ENCODE peak calls at places on chromosome 4, in six cellular contexts. W, F, T, Q, H and I are unnamed samples.
A peak's percentile ranks its signal among the peaks of the same experiment; 100 is the strongest.

GRCh38 chr4:142984871-142985585 is 138.9 kb upstream of the INPP4B start:
- DNase-seq in H (no peak), Q (peak; percentile 16), T (no peak), F (no peak), W (peak; percentile 31), I (peak; percentile 53)

GRCh38 chr4:158777423-158777822 is 8.6 kb downstream of the FNIP2 start:
- DNase-seq in T (no peak), W (no peak), Q (no peak), H (no peak), F (no peak), I (no peak)

GRCh38 chr4:6339818-6340445 is 70.3 kb downstream of the WFS1 start:
- DNase-seq in H (no peak), W (no peak), F (no peak), T (no peak), Q (no peak), I (no peak)

GRCh38 chr4:184722798-184723197 is 11.1 kb downstream of the CENPU start:
- DNase-seq in T (no peak), W (no peak), Q (no peak), H (no peak), F (no peak), I (no peak)

GRCh38 chr4:878796-879729 is 53.1 kb downstream of the GAK start:
- DNase-seq in H (no peak), Q (no peak), W (no peak), F (peak; percentile 8), T (no peak), I (no peak)

GRCh38 chr4:791866-792630 is 33.9 kb downstream of the CPLX1 start:
- DNase-seq in W (no peak), H (no peak), T (no peak), Q (no peak), F (peak; percentile 21), I (peak; percentile 37)

GRCh38 chr4:90121961-90122748 is 5.0 kb upstream of the CCSER1 start:
- DNase-seq in F (no peak), T (no peak), H (no peak), Q (peak; percentile 82), W (no peak), I (no peak)

GRCh38 chr4:100147198-100147597 is 43.1 kb downstream of the DDIT4L start:
- DNase-seq in F (no peak), W (no peak), T (no peak), H (no peak), Q (no peak), I (no peak)

GRCh38 chr4:123564758-123565346 is 168.3 kb downstream of the SPRY1 start:
- DNase-seq in F (peak; percentile 20), H (peak; percentile 54), W (peak; percentile 81), T (peak; percentile 34), Q (peak; percentile 72), I (peak; percentile 42)

GRCh38 chr4:102687982-102688433 is 72.8 kb downstream of the MANBA start:
- DNase-seq in F (no peak), T (no peak), Q (no peak), H (no peak), W (peak; percentile 31), I (no peak)

GRCh38 chr4:38154681-38155588 is 194.7 kb downstream of the PTTG2 start:
- DNase-seq in Q (peak; percentile 54), T (peak; percentile 45), H (peak; percentile 58), W (no peak), F (no peak), I (no peak)

GRCh38 chr4:169963998-169964397 is 62.2 kb downstream of the MFAP3L start:
- DNase-seq in H (no peak), W (no peak), Q (no peak), F (no peak), T (no peak), I (peak; percentile 37)

GRCh38 chr4:30536231-30536630 is 183.9 kb upstream of the PCDH7 start:
- DNase-seq in F (no peak), H (no peak), T (no peak), W (peak; percentile 74), Q (no peak), I (no peak)

GRCh38 chr4:108047199-108047598 is 57.5 kb downstream of the HADH start:
- DNase-seq in F (no peak), Q (no peak), W (no peak), H (no peak), T (no peak), I (no peak)

GRCh38 chr4:182294436-182294835 is 51.2 kb downstream of the TENM3 start:
- DNase-seq in Q (no peak), W (no peak), T (no peak), H (no peak), F (no peak), I (peak; percentile 15)

GRCh38 chr4:41573458-41574129 is 35.6 kb downstream of the LIMCH1 start:
- DNase-seq in F (no peak), Q (no peak), H (no peak), T (no peak), W (peak; percentile 49), I (peak; percentile 34)

GRCh38 chr4:150402968-150403367 is 179.0 kb upstream of the MAB21L2 start:
- DNase-seq in T (peak; percentile 55), W (no peak), Q (no peak), F (no peak), H (peak; percentile 75), I (no peak)

GRCh38 chr4:109735566-109736454 is 5.9 kb upstream of the PLA2G12A start:
- DNase-seq in T (no peak), Q (no peak), W (no peak), H (peak; percentile 36), F (no peak), I (no peak)

GRCh38 chr4:26034849-26035248 is 120.8 kb downstream of the SMIM20 start:
- DNase-seq in H (no peak), F (no peak), Q (no peak), W (no peak), T (no peak), I (no peak)

GRCh38 chr4:11072426-11072825 is 356.3 kb downstream of the HS3ST1 start:
- DNase-seq in W (no peak), F (no peak), T (no peak), Q (no peak), H (no peak), I (no peak)

GRCh38 chr4:145740796-145741195 is 60.9 kb downstream of the C4orf51 start:
- DNase-seq in H (no peak), T (no peak), W (peak; percentile 3), Q (no peak), F (no peak), I (no peak)

GRCh38 chr4:141120036-141120593 is 13.2 kb downstream of the RNF150 start:
- DNase-seq in H (no peak), F (no peak), T (no peak), W (no peak), Q (no peak), I (no peak)

GRCh38 chr4:112082954-112083586 is 62.2 kb upstream of the FAM241A start:
- DNase-seq in F (no peak), H (no peak), W (peak; percentile 66), Q (peak; percentile 94), T (no peak), I (peak; percentile 19)

GRCh38 chr4:112523764-112524505 is 8.0 kb upstream of the NEUROG2 start:
- DNase-seq in T (peak; percentile 46), W (peak; percentile 28), Q (peak; percentile 67), F (peak; percentile 64), H (peak; percentile 78), I (no peak)

DNA sequence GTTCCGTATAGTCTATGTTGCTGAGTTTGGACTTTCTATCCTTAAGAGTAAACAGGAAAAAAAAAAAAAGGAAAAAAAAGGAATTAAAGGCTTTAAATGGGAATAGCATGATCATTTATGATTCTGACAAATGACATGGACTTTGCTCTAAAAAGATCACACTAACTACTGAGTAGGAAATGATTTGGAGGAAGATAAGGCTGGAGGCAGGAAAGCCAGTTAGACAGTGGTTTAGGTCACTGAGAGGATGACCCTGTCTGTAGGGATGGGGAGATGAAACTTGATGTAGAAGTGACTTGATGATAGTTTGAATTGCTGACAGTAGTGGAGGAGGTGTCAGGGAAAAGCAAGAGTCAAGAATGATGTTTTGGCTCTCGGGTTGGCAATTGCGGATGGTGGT is 9.2 kb upstream of the JADE1 start:
- DNase-seq in F (no peak), W (no peak), Q (no peak), T (no peak), H (no peak), I (no peak)
- H3K4me1 ChIP-seq in F (peaks cover 10% of the 10 kb centered on the region), W (no peaks in the 10 kb centered on the region), Q (no peaks in the 10 kb centered on the region), T (no peaks in the 10 kb centered on the region), H (no peaks in the 10 kb centered on the region), I (peaks cover 30% of the 10 kb centered on the region)

GRCh38 chr4:125315571-125316390 is 1.0 kb downstream of the FAT4 start:
- DNase-seq in H (peak; percentile 26), Q (peak; percentile 51), W (peak; percentile 71), T (peak; percentile 64), F (no peak), I (peak; percentile 84)

GRCh38 chr4:125316391-125316780 is 1.6 kb downstream of the FAT4 start:
- DNase-seq in W (no peak), T (peak; percentile 40), Q (no peak), F (no peak), H (peak; percentile 37), I (peak; percentile 53)

GRCh38 chr4:125313497-125313896 is 1.3 kb upstream of the FAT4 start:
- DNase-seq in T (peak; percentile 32), Q (peak; percentile 72), H (peak; percentile 50), W (peak; percentile 91), F (no peak), I (peak; percentile 98)

GRCh38 chr4:125314676-125315570 is at the start of gene FAT4:
- DNase-seq in W (peak; percentile 99), Q (peak; percentile 94), F (no peak), T (peak; percentile 96), H (peak; percentile 86), I (peak; percentile 99)

DNA sequence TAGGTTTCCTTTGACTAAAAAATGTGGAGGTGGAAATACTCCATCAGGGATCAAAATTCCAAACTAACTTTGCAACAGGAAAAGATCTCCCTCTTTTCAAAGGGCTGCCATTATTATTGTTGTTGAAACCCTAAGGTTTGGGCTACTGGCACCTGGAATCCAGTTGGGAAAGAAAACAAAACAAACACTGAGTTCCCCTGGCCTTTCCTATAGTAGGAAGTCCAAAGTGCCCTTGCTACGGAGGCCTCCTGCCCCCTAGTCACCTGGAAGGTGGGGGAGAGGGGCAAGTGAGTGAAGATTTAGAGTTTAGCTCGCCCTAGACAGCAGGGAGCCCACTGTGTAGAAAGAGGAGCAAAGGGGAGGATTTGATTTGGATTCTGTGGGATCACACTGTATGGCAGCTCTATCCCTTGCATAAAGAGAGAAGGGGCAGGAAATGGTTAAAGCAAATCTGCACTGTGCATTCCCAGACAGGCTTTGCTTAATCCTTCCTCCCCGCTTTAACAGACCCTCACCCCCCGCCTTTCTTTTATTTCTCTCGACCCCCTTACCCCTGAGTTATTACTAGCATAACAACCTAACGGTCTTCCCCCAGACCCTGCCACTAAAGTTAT is 659 bp upstream of the FAT4 start:
- DNase-seq in H (no peak), T (no peak), Q (no peak), W (no peak), F (no peak), I (no peak)
- H3K4me1 ChIP-seq in H (no peaks in the 10 kb centered on the region), T (peaks cover 38% of the 10 kb centered on the region), Q (peaks cover 17% of the 10 kb centered on the region), W (peaks cover 16% of the 10 kb centered on the region), F (peaks cover 9% of the 10 kb centered on the region), I (peaks cover 15% of the 10 kb centered on the region)

DNA sequence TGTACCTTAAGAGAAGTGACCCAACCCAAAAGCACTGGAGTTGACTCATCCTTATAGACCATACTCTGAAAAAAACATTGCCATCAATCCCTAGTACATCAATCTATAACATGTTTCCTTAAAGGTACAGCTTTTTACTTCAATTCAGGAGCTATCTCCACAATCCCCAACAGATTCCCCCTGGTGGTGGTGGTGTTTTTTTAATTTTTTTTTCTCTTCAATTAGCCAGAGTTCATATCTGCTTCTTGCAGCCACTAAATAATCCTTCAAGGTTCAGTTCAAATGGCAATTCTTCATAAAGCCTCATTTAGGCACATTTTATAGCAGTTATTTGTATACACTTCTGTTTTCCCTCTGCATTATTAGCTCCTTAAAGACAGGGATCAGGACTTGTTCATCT is 60.7 kb upstream of the KDR start:
- DNase-seq in F (no peak), H (no peak), W (peak; percentile 13), Q (no peak), T (no peak), I (peak; percentile 4)
- H3K4me1 ChIP-seq in F (no peaks in the 10 kb centered on the region), H (no peaks in the 10 kb centered on the region), W (peaks cover 3% of the 10 kb centered on the region), Q (peaks cover 20% of the 10 kb centered on the region), T (peaks cover 25% of the 10 kb centered on the region), I (peaks cover 26% of the 10 kb centered on the region)

GRCh38 chr4:140047017-140047640 is 106.9 kb downstream of the MAML3 start:
- DNase-seq in W (no peak), Q (no peak), F (no peak), H (no peak), T (peak; percentile 50), I (no peak)
- H3K4me1 ChIP-seq in W (no peaks in the 10 kb centered on the region), Q (peaks cover 7% of the 10 kb centered on the region), F (peaks cover 16% of the 10 kb centered on the region), H (no peaks in the 10 kb centered on the region), T (peaks cover 59% of the 10 kb centered on the region), I (peaks cover 17% of the 10 kb centered on the region)